ENCODE peak calls at places on chromosomes 12 and 14, in eight cellular contexts. One of them, this sample, is unnamed.

GRCh38 chr12:44465139-44465538 is 411.0 kb downstream of the NELL2 start:
- DNase-seq in tibial nerve: no peak
- DNase-seq in H1: no peak
- DNase-seq in lower leg skin: no peak
- DNase-seq in HCT116: peak; percentile 3
- DNase-seq in GM12878: no peak
- DNase-seq in body of pancreas: no peak
- DNase-seq in transverse colon: no peak
- DNase-seq in this sample: no peak

GRCh38 chr14:55794655-55795583 is 214.9 kb downstream of the KTN1 start:
- DNase-seq in body of pancreas: peak; percentile 35
- DNase-seq in tibial nerve: no peak
- DNase-seq in GM12878: no peak
- DNase-seq in H1: no peak
- DNase-seq in transverse colon: no peak
- DNase-seq in lower leg skin: no peak
- DNase-seq in HCT116: no peak
- DNase-seq in this sample: no peak

GRCh38 chr14:77549451-77549850 is 50.8 kb upstream of the ISM2 start:
- DNase-seq in GM12878: no peak
- DNase-seq in body of pancreas: no peak
- DNase-seq in tibial nerve: no peak
- DNase-seq in transverse colon: no peak
- DNase-seq in H1: no peak
- DNase-seq in HCT116: no peak
- DNase-seq in lower leg skin: no peak
- DNase-seq in this sample: no peak

GRCh38 chr12:40310201-40310600 is 85.4 kb downstream of the LRRK2 start:
- DNase-seq in H1: no peak
- DNase-seq in tibial nerve: no peak
- DNase-seq in GM12878: no peak
- DNase-seq in body of pancreas: no peak
- DNase-seq in HCT116: no peak
- DNase-seq in lower leg skin: no peak
- DNase-seq in transverse colon: no peak
- DNase-seq in this sample: no peak

GRCh38 chr12:48934312-48934706 is 9.0 kb upstream of the FKBP11 start:
- DNase-seq in tibial nerve: no peak
- DNase-seq in lower leg skin: no peak
- DNase-seq in body of pancreas: no peak
- DNase-seq in GM12878: no peak
- DNase-seq in H1: no peak
- DNase-seq in transverse colon: no peak
- DNase-seq in HCT116: no peak
- DNase-seq in this sample: no peak

GRCh38 chr12:57616383-57617101 is 5.3 kb downstream of the ARHGEF25 start:
- DNase-seq in GM12878: no peak
- DNase-seq in HCT116: no peak
- DNase-seq in tibial nerve: no peak
- DNase-seq in lower leg skin: no peak
- DNase-seq in body of pancreas: no peak
- DNase-seq in H1: no peak
- DNase-seq in transverse colon: no peak
- DNase-seq in this sample: no peak

GRCh38 chr14:99870617-99871016 is 77.4 kb downstream of the EML1 start:
- DNase-seq in HCT116: no peak
- DNase-seq in GM12878: no peak
- DNase-seq in transverse colon: no peak
- DNase-seq in lower leg skin: no peak
- DNase-seq in tibial nerve: no peak
- DNase-seq in body of pancreas: no peak
- DNase-seq in H1: no peak
- DNase-seq in this sample: no peak

GRCh38 chr12:93050026-93050747 is 121.1 kb upstream of the EEA1 start:
- DNase-seq in HCT116: no peak
- DNase-seq in transverse colon: no peak
- DNase-seq in GM12878: no peak
- DNase-seq in body of pancreas: no peak
- DNase-seq in tibial nerve: no peak
- DNase-seq in H1: no peak
- DNase-seq in lower leg skin: no peak
- DNase-seq in this sample: no peak

GRCh38 chr12:127455347-127456265 is 811.4 kb upstream of the TMEM132C start:
- DNase-seq in HCT116: no peak
- DNase-seq in body of pancreas: no peak
- DNase-seq in lower leg skin: no peak
- DNase-seq in GM12878: no peak
- DNase-seq in H1: peak; percentile 90
- DNase-seq in transverse colon: no peak
- DNase-seq in tibial nerve: no peak
- DNase-seq in this sample: no peak

GRCh38 chr12:1927751-1928351 is 9.4 kb upstream of the CACNA2D4 start:
- DNase-seq in H1: peak; percentile 40
- DNase-seq in HCT116: no peak
- DNase-seq in GM12878: no peak
- DNase-seq in transverse colon: no peak
- DNase-seq in body of pancreas: no peak
- DNase-seq in tibial nerve: no peak
- DNase-seq in lower leg skin: peak; percentile 72
- DNase-seq in this sample: no peak

GRCh38 chr12:48336066-48336465 is 14.7 kb downstream of the ZNF641 start:
- DNase-seq in H1: no peak
- DNase-seq in lower leg skin: no peak
- DNase-seq in HCT116: no peak
- DNase-seq in transverse colon: no peak
- DNase-seq in body of pancreas: no peak
- DNase-seq in tibial nerve: no peak
- DNase-seq in GM12878: no peak
- DNase-seq in this sample: no peak

GRCh38 chr12:111841236-111841749 is 735 bp upstream of the MAPKAPK5 start:
- DNase-seq in HCT116: no peak
- DNase-seq in H1: no peak
- DNase-seq in transverse colon: no peak
- DNase-seq in body of pancreas: no peak
- DNase-seq in tibial nerve: no peak
- DNase-seq in GM12878: no peak
- DNase-seq in lower leg skin: no peak
- DNase-seq in this sample: peak; percentile 23

GRCh38 chr14:51501746-51502145 is 150.0 kb upstream of the FRMD6 start:
- DNase-seq in transverse colon: no peak
- DNase-seq in GM12878: no peak
- DNase-seq in tibial nerve: no peak
- DNase-seq in lower leg skin: no peak
- DNase-seq in HCT116: no peak
- DNase-seq in H1: no peak
- DNase-seq in body of pancreas: no peak
- DNase-seq in this sample: no peak

GRCh38 chr12:93886533-93887511 is 209.6 kb downstream of the CRADD start:
- DNase-seq in transverse colon: no peak
- DNase-seq in tibial nerve: no peak
- DNase-seq in H1: no peak
- DNase-seq in HCT116: no peak
- DNase-seq in lower leg skin: no peak
- DNase-seq in body of pancreas: no peak
- DNase-seq in GM12878: no peak
- DNase-seq in this sample: no peak

GRCh38 chr12:77299001-77299400 is 233.6 kb upstream of the E2F7 start:
- DNase-seq in transverse colon: no peak
- DNase-seq in H1: no peak
- DNase-seq in tibial nerve: no peak
- DNase-seq in body of pancreas: no peak
- DNase-seq in HCT116: no peak
- DNase-seq in GM12878: no peak
- DNase-seq in lower leg skin: no peak
- DNase-seq in this sample: no peak

GRCh38 chr14:89534896-89535615 is 118.0 kb upstream of the FOXN3 start:
- DNase-seq in body of pancreas: no peak
- DNase-seq in transverse colon: no peak
- DNase-seq in H1: no peak
- DNase-seq in GM12878: no peak
- DNase-seq in HCT116: no peak
- DNase-seq in tibial nerve: no peak
- DNase-seq in lower leg skin: no peak
- DNase-seq in this sample: no peak

GRCh38 chr12:131543040-131543439 is 167.8 kb upstream of the SFSWAP start:
- DNase-seq in HCT116: no peak
- DNase-seq in lower leg skin: no peak
- DNase-seq in body of pancreas: no peak
- DNase-seq in tibial nerve: no peak
- DNase-seq in GM12878: no peak
- DNase-seq in H1: no peak
- DNase-seq in transverse colon: no peak
- DNase-seq in this sample: no peak

GRCh38 chr14:32693114-32693513 is 245.6 kb upstream of the NPAS3 start:
- DNase-seq in transverse colon: peak; percentile 43
- DNase-seq in lower leg skin: no peak
- DNase-seq in GM12878: no peak
- DNase-seq in body of pancreas: no peak
- DNase-seq in HCT116: no peak
- DNase-seq in H1: no peak
- DNase-seq in tibial nerve: no peak
- DNase-seq in this sample: no peak

GRCh38 chr12:89389755-89390661 is 37.7 kb upstream of the DUSP6 start:
- DNase-seq in H1: no peak
- DNase-seq in tibial nerve: no peak
- DNase-seq in body of pancreas: no peak
- DNase-seq in HCT116: no peak
- DNase-seq in GM12878: no peak
- DNase-seq in lower leg skin: no peak
- DNase-seq in transverse colon: peak; percentile 29
- DNase-seq in this sample: no peak

GRCh38 chr14:101066826-101067508 is 163.4 kb upstream of the RTL1 start:
- DNase-seq in H1: no peak
- DNase-seq in body of pancreas: peak; percentile 8
- DNase-seq in GM12878: no peak
- DNase-seq in transverse colon: peak; percentile 1
- DNase-seq in HCT116: no peak
- DNase-seq in lower leg skin: peak; percentile 71
- DNase-seq in tibial nerve: peak; percentile 6
- DNase-seq in this sample: no peak

GRCh38 chr14:32078030-32078793 is 1.1 kb downstream of the ARHGAP5 start:
- DNase-seq in transverse colon: peak; percentile 43
- DNase-seq in HCT116: no peak
- DNase-seq in lower leg skin: peak; percentile 85
- DNase-seq in H1: no peak
- DNase-seq in GM12878: no peak
- DNase-seq in body of pancreas: peak; percentile 33
- DNase-seq in tibial nerve: no peak
- DNase-seq in this sample: no peak

GRCh38 chr14:20970983-20971704 is 15.9 kb downstream of the RNASE2 start:
- DNase-seq in body of pancreas: peak; percentile 89
- DNase-seq in H1: peak; percentile 94
- DNase-seq in tibial nerve: peak; percentile 60
- DNase-seq in lower leg skin: peak; percentile 96
- DNase-seq in transverse colon: peak; percentile 82
- DNase-seq in GM12878: peak; percentile 9
- DNase-seq in HCT116: peak; percentile 65
- DNase-seq in this sample: peak; percentile 80
- TF ChIP-seq POLR2A in body of pancreas: no peak
- TF ChIP-seq POLR2A in H1: peak; percentile 47
- TF ChIP-seq POLR2A in tibial nerve: peak; percentile 0
- TF ChIP-seq POLR2A in lower leg skin: no peak
- TF ChIP-seq POLR2A in transverse colon: no peak
- TF ChIP-seq POLR2A in GM12878: no peak
- TF ChIP-seq POLR2A in HCT116: no peak
- TF ChIP-seq POLR2A in this sample: no peak

GRCh38 chr12:123457980-123458779 is at the start of gene SNRNP35:
- DNase-seq in tibial nerve: peak; percentile 61
- DNase-seq in lower leg skin: peak; percentile 95
- DNase-seq in HCT116: peak; percentile 68
- DNase-seq in GM12878: peak; percentile 69
- DNase-seq in body of pancreas: peak; percentile 77
- DNase-seq in H1: peak; percentile 81
- DNase-seq in transverse colon: peak; percentile 85
- DNase-seq in this sample: peak; percentile 52
- TF ChIP-seq POLR2A in tibial nerve: peak; percentile 43
- TF ChIP-seq POLR2A in lower leg skin: no peak
- TF ChIP-seq POLR2A in HCT116: peak; percentile 57
- TF ChIP-seq POLR2A in GM12878: peak; percentile 89
- TF ChIP-seq POLR2A in body of pancreas: peak; percentile 73
- TF ChIP-seq POLR2A in H1: peak; percentile 66
- TF ChIP-seq POLR2A in transverse colon: peak; percentile 55
- TF ChIP-seq POLR2A in this sample: peak; percentile 77

DNA sequence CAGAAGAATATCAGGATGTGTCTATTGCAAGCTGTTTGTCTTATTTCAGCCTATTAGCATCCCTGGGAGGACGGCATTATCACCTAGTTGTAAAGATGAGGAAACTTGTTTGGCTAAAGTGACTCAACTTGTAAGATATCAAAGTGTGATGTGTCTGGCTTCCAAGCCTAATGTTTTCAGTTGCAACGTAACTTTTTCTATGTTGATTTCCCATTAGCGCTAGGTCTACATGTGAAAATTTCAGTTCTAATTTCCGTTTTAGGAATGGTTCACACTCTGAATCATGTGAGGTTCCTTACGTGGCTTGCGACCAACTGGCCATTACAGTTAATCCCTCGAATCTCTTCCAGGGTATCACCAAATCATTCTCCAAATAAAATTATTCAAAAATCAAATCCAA is 58.0 kb downstream of the LLPH start:
- DNase-seq in GM12878: peak; percentile 88
- DNase-seq in HCT116: no peak
- DNase-seq in lower leg skin: no peak
- DNase-seq in body of pancreas: no peak
- DNase-seq in H1: no peak
- DNase-seq in transverse colon: no peak
- DNase-seq in tibial nerve: no peak
- DNase-seq in this sample: no peak
- TF ChIP-seq POLR2A in GM12878: no peak
- TF ChIP-seq POLR2A in HCT116: no peak
- TF ChIP-seq POLR2A in lower leg skin: no peak
- TF ChIP-seq POLR2A in body of pancreas: no peak
- TF ChIP-seq POLR2A in H1: no peak
- TF ChIP-seq POLR2A in transverse colon: no peak
- TF ChIP-seq POLR2A in tibial nerve: no peak
- TF ChIP-seq POLR2A in this sample: no peak

GRCh38 chr12:6766651-6767300 is 613 bp downstream of the PTMS start:
- DNase-seq in transverse colon: peak; percentile 83
- DNase-seq in GM12878: no peak
- DNase-seq in HCT116: no peak
- DNase-seq in tibial nerve: peak; percentile 62
- DNase-seq in body of pancreas: peak; percentile 79
- DNase-seq in H1: peak; percentile 85
- DNase-seq in lower leg skin: peak; percentile 96
- DNase-seq in this sample: no peak
- TF ChIP-seq POLR2A in transverse colon: peak; percentile 27
- TF ChIP-seq POLR2A in GM12878: peak; percentile 10
- TF ChIP-seq POLR2A in HCT116: no peak
- TF ChIP-seq POLR2A in tibial nerve: peak; percentile 33
- TF ChIP-seq POLR2A in body of pancreas: peak; percentile 37
- TF ChIP-seq POLR2A in H1: no peak
- TF ChIP-seq POLR2A in lower leg skin: no peak
- TF ChIP-seq POLR2A in this sample: no peak

DNA sequence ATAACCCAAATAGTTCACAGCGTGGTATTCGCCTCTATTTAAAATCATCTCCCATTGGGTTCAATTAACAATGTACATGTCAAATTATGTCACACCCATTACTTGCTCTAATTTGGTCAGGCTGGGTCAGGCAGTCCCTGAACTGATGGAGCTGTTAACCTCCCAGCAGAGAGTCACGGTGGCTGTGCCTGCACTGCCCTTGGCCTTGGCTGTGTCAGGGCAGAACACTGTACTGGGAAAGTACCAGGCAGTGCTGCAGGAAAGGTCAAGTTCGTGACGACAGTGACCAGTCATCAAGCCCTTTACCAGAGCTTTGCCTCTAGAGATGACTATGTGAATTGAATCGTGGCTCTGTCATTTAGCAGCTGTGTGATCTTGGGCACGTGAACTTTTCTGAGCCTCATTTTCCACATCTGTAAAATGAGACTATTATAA is 100.0 kb downstream of the ARF6 start:
- DNase-seq in GM12878: peak; percentile 87
- DNase-seq in H1: no peak
- DNase-seq in body of pancreas: no peak
- DNase-seq in tibial nerve: no peak
- DNase-seq in transverse colon: no peak
- DNase-seq in HCT116: no peak
- DNase-seq in lower leg skin: no peak
- DNase-seq in this sample: no peak
- TF ChIP-seq POLR2A in GM12878: peak; percentile 75
- TF ChIP-seq POLR2A in H1: no peak
- TF ChIP-seq POLR2A in body of pancreas: no peak
- TF ChIP-seq POLR2A in tibial nerve: no peak
- TF ChIP-seq POLR2A in transverse colon: no peak
- TF ChIP-seq POLR2A in HCT116: no peak
- TF ChIP-seq POLR2A in lower leg skin: no peak
- TF ChIP-seq POLR2A in this sample: peak; percentile 73

This sample was measured in GM12891.